ENCODE peak calls at places on chromosomes 7 and 10, in six cellular contexts. X, F, M, E, B and S are unnamed samples.

GRCh38 chr7:103343332-103343731 is 1.2 kb downstream of the DNAJC2 start:
- DNase-seq in E (no peak), X (no peak), F (no peak), B (no peak), M (no peak), S (no peak)

GRCh38 chr10:112783653-112784426 is 166.2 kb upstream of the TCF7L2 start:
- DNase-seq in E (no peak), M (no peak), F (no peak), B (no peak), X (no peak), S (no peak)

GRCh38 chr10:49230004-49230403 is 41.8 kb upstream of the TMEM273 start:
- DNase-seq in B (no peak), E (no peak), X (no peak), F (no peak), M (no peak), S (no peak)

GRCh38 chr7:138475377-138475776 is 15.3 kb downstream of the TRIM24 start:
- DNase-seq in F (no peak), B (no peak), X (no peak), E (no peak), M (no peak), S (no peak)

GRCh38 chr7:25860206-25860881 is 291.7 kb upstream of the NFE2L3 start:
- DNase-seq in M (no peak), B (peak), X (no peak), F (no peak), E (no peak), S (peak)

GRCh38 chr7:156151658-156152057 is 339.4 kb upstream of the SHH start:
- DNase-seq in B (no peak), F (no peak), M (no peak), X (no peak), E (no peak), S (no peak)

GRCh38 chr7:17239683-17240521 is 58.5 kb upstream of the AHR start:
- DNase-seq in X (no peak), B (peak), M (peak), F (no peak), E (peak), S (peak)

GRCh38 chr7:73429218-73429617 is 4.4 kb upstream of the FZD9 start:
- DNase-seq in B (peak), M (peak), X (no peak), E (no peak), F (no peak), S (no peak)

GRCh38 chr10:46018453-46019169 is 11.8 kb downstream of the NCOA4 start:
- DNase-seq in X (no peak), F (no peak), B (peak), E (peak), M (no peak), S (no peak)

GRCh38 chr10:46017733-46018132 is 12.7 kb downstream of the NCOA4 start:
- DNase-seq in B (no peak), E (no peak), F (no peak), X (no peak), M (no peak), S (no peak)

GRCh38 chr10:46019541-46020343 is 10.7 kb downstream of the NCOA4 start:
- DNase-seq in M (no peak), B (no peak), E (no peak), X (peak), F (peak), S (no peak)

GRCh38 chr10:46020344-46020656 is 10.1 kb downstream of the NCOA4 start:
- DNase-seq in B (no peak), E (no peak), X (no peak), M (no peak), F (no peak), S (no peak)

DNA sequence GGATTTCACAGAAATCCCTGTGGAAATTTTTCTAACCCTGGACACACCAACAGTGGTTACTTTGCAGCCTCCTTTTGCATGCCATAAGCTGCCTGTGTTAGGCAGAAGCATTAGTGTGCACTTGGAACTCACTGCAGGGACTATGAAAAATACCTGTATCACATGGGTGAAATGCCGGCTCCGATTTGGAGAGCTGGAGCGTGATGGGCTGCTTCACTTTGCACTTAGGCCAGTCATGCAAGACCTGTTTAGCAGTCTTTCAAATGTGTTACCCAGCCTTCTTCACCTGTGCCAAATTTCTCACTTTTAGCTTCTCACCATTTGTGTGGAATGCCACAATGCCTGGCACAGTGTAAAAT is 11.3 kb downstream of the NCOA4 start:
- DNase-seq in E (no peak), M (no peak), F (no peak), B (no peak), X (no peak), S (no peak)
- H3K27ac ChIP-seq in E (peak), M (no peak), F (no peak), B (no peak), X (peak), S (no peak)

GRCh38 chr7:41762641-41763040 is 59.8 kb upstream of the INHBA start:
- DNase-seq in E (no peak), F (no peak), M (no peak), X (no peak), B (no peak), S (no peak)
- H3K27ac ChIP-seq in E (no peak), F (no peak), M (no peak), X (no peak), B (no peak), S (no peak)

DNA sequence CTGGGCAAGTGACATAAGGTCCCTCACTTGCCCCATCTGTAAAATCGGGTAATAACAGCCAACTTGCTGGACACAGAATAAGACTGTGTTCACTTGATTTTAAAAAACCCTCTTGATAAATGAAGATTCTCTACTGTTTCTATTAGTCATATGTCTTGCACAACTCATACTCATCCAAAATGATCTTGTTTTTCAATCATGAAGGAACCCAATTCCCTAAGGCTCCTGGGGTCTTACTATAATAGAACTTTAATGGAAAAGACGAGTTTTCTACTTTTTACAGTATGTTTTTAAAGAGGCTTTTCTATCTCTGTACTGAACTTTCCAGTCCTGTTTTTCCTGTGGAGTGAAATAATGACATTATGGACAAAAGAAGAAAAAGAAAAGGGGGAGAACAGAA is 103.8 kb downstream of the ARID5B start:
- DNase-seq in F (no peak), E (no peak), X (no peak), M (no peak), B (peak), S (no peak)
- H3K27ac ChIP-seq in F (peak), E (no peak), X (no peak), M (peak), B (no peak), S (no peak)

GRCh38 chr7:122803851-122804250 is 82.4 kb downstream of the CADPS2 start:
- DNase-seq in E (no peak), M (no peak), X (no peak), F (no peak), B (no peak), S (no peak)

GRCh38 chr7:122802211-122802833 is 83.9 kb downstream of the CADPS2 start:
- DNase-seq in F (no peak), B (no peak), M (no peak), X (no peak), E (peak), S (no peak)

DNA sequence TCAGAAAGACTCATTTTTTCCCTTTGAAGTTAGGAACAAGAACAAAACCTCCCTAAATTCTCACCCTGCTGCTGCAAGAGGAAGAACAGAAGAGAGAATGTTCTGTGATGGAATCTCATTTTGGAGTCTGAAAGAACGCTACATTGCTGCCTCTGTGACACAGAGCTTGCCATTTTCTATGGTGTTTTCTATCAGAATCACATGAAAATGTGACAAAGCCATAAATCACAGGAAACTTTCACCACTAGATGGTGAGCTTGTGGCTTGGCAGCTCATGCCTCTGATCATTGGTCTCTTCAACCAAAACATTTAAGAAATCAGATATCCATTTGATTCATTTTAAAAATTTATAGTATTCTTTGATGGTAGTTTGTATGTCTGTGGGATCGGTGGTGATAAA is 82.9 kb downstream of the CADPS2 start:
- DNase-seq in X (no peak), B (no peak), E (peak), M (peak), F (no peak), S (no peak)
- H3K27ac ChIP-seq in X (no peak), B (no peak), E (no peak), M (no peak), F (no peak), S (no peak)

GRCh38 chr10:79350407-79351154 is 3.3 kb downstream of the PPIF start:
- DNase-seq in X (no peak), E (no peak), B (no peak), F (peak), M (no peak), S (no peak)
- H3K27ac ChIP-seq in X (no peak), E (no peak), B (no peak), F (no peak), M (no peak), S (peak)

GRCh38 chr10:43196981-43197833 is 59.0 kb downstream of the CSGALNACT2 start:
- DNase-seq in F (peak), M (no peak), E (no peak), X (no peak), B (no peak), S (no peak)
- H3K27ac ChIP-seq in F (no peak), M (no peak), E (no peak), X (no peak), B (no peak), S (no peak)

DNA sequence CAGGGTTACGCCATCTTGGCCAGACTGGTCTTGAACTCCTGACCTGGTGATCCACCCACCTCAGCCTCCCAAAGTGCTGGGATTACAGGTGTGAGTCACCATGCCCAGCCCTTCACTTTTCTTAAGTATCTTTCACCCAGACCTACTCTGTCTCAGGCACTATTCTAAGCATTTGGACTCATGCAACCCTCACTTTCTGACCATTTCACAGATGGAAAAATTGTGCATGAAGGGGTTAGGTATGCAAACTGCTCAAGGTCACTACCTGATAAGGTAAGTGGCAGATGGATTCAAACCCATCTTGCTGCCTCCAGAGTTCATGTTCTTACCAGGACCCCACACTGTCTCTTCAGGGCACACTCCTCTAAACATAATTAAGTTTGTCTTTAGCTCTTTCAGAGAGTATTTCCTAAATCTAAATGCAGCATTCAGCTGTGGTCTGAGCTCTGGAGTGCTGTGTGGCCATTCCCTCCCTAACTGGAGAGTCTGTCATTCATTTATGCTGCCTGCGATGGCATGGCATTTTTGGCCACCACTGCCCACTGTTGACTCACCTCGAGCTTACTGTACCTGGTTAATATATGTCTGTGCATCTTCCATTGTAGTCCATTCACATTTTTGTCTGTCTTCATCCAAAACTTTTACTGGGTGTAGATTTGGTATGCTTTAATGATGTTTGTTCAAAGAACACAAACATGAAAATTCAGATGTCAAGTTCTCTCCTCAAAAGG is 88.4 kb downstream of the CCDC71L start:
- DNase-seq in M (no peak), B (no peak), E (no peak), X (no peak), F (no peak), S (no peak)
- H3K27ac ChIP-seq in M (no peak), B (no peak), E (no peak), X (no peak), F (no peak), S (no peak)

GRCh38 chr10:77989081-77989724 is 40.1 kb downstream of the POLR3A start:
- DNase-seq in F (peak), B (peak), E (no peak), X (no peak), M (peak), S (no peak)
- H3K27ac ChIP-seq in F (peak), B (no peak), E (no peak), X (no peak), M (peak), S (peak)

DNA sequence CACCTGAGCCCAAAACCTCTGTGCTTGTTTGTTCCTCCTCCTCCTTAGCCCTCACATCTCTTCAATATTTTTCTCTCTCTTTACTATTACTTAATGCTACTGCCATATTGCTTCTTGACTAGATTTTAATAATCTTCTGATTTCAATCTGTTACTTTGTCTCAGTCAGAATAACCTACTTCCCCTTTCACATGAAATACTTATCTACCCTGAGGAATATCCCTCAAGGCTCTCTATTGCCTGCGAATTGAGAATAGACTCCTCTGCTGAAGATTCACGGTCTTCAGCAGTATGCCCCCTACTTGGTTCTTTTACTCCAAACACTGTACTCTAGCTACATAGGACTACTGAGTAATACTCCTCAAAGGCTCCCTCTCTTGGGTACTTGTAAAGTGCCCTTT is 430.3 kb downstream of the AUTS2 start:
- DNase-seq in F (no peak), M (no peak), E (no peak), X (no peak), B (no peak), S (no peak)
- H3K27ac ChIP-seq in F (no peak), M (no peak), E (no peak), X (no peak), B (no peak), S (no peak)